ENCODE peak calls at places on chromosome X, in eight cellular contexts. One of them, this sample, is unnamed.

GRCh38 chrX:1388651-1389050 is 3.3 kb downstream of the SLC25A6 start:
- DNase-seq in K562: no peak
- DNase-seq in SHP77: no peak
- DNase-seq in NCI-H1092 treated with DMSO at 0.1 percent for 48 hours: no peak
- DNase-seq in frontal cortex: no peak
- DNase-seq in NCI-H2029: no peak
- DNase-seq in stimulated activated CD8-positive, alpha-beta memory T cell treated with anti-CD3 and anti-CD28 coated beads, Interleukin-7, amount 100 ng/mL, for 1 hour: no peak
- DNase-seq in KG1: no peak
- DNase-seq in this sample: no peak

GRCh38 chrX:13747836-13748235 is 13.3 kb downstream of the OFD1 start:
- DNase-seq in K562: peak
- DNase-seq in SHP77: peak
- DNase-seq in NCI-H2029: peak
- DNase-seq in stimulated activated CD8-positive, alpha-beta memory T cell treated with anti-CD3 and anti-CD28 coated beads, Interleukin-7, amount 100 ng/mL, for 1 hour: no peak
- DNase-seq in NCI-H1092 treated with DMSO at 0.1 percent for 48 hours: peak
- DNase-seq in KG1: no peak
- DNase-seq in frontal cortex: no peak
- DNase-seq in this sample: no peak

GRCh38 chrX:43949669-43950068 is 23.5 kb downstream of the NDP start:
- DNase-seq in NCI-H1092 treated with DMSO at 0.1 percent for 48 hours: peak
- DNase-seq in K562: no peak
- DNase-seq in KG1: no peak
- DNase-seq in stimulated activated CD8-positive, alpha-beta memory T cell treated with anti-CD3 and anti-CD28 coated beads, Interleukin-7, amount 100 ng/mL, for 1 hour: no peak
- DNase-seq in NCI-H2029: no peak
- DNase-seq in frontal cortex: no peak
- DNase-seq in SHP77: peak
- DNase-seq in this sample: no peak

GRCh38 chrX:143476751-143477150 is 40.5 kb downstream of the SPANXN3 start:
- DNase-seq in NCI-H2029: no peak
- DNase-seq in KG1: no peak
- DNase-seq in frontal cortex: no peak
- DNase-seq in SHP77: no peak
- DNase-seq in NCI-H1092 treated with DMSO at 0.1 percent for 48 hours: no peak
- DNase-seq in K562: no peak
- DNase-seq in stimulated activated CD8-positive, alpha-beta memory T cell treated with anti-CD3 and anti-CD28 coated beads, Interleukin-7, amount 100 ng/mL, for 1 hour: no peak
- DNase-seq in this sample: no peak

GRCh38 chrX:134520860-134521390 is 61.0 kb downstream of the HPRT1 start:
- DNase-seq in KG1: peak
- DNase-seq in K562: peak
- DNase-seq in NCI-H2029: peak
- DNase-seq in stimulated activated CD8-positive, alpha-beta memory T cell treated with anti-CD3 and anti-CD28 coated beads, Interleukin-7, amount 100 ng/mL, for 1 hour: no peak
- DNase-seq in SHP77: peak
- DNase-seq in NCI-H1092 treated with DMSO at 0.1 percent for 48 hours: peak
- DNase-seq in frontal cortex: no peak
- DNase-seq in this sample: peak

GRCh38 chrX:103846395-103846794 is 14.3 kb upstream of the RAB9B start:
- DNase-seq in frontal cortex: no peak
- DNase-seq in NCI-H1092 treated with DMSO at 0.1 percent for 48 hours: no peak
- DNase-seq in KG1: no peak
- DNase-seq in stimulated activated CD8-positive, alpha-beta memory T cell treated with anti-CD3 and anti-CD28 coated beads, Interleukin-7, amount 100 ng/mL, for 1 hour: no peak
- DNase-seq in SHP77: no peak
- DNase-seq in K562: no peak
- DNase-seq in NCI-H2029: no peak
- DNase-seq in this sample: no peak

GRCh38 chrX:123340691-123341090 is 156.6 kb downstream of the GRIA3 start:
- DNase-seq in K562: no peak
- DNase-seq in SHP77: no peak
- DNase-seq in NCI-H1092 treated with DMSO at 0.1 percent for 48 hours: no peak
- DNase-seq in NCI-H2029: no peak
- DNase-seq in frontal cortex: no peak
- DNase-seq in stimulated activated CD8-positive, alpha-beta memory T cell treated with anti-CD3 and anti-CD28 coated beads, Interleukin-7, amount 100 ng/mL, for 1 hour: no peak
- DNase-seq in KG1: no peak
- DNase-seq in this sample: no peak

GRCh38 chrX:15310117-15310516 is 5.3 kb downstream of the ASB11 start:
- DNase-seq in NCI-H2029: peak
- DNase-seq in SHP77: no peak
- DNase-seq in NCI-H1092 treated with DMSO at 0.1 percent for 48 hours: peak
- DNase-seq in frontal cortex: no peak
- DNase-seq in K562: no peak
- DNase-seq in KG1: no peak
- DNase-seq in stimulated activated CD8-positive, alpha-beta memory T cell treated with anti-CD3 and anti-CD28 coated beads, Interleukin-7, amount 100 ng/mL, for 1 hour: no peak
- DNase-seq in this sample: no peak

GRCh38 chrX:155048997-155049619 is 21.8 kb downstream of the CMC4 start:
- DNase-seq in KG1: no peak
- DNase-seq in K562: peak
- DNase-seq in stimulated activated CD8-positive, alpha-beta memory T cell treated with anti-CD3 and anti-CD28 coated beads, Interleukin-7, amount 100 ng/mL, for 1 hour: no peak
- DNase-seq in NCI-H1092 treated with DMSO at 0.1 percent for 48 hours: peak
- DNase-seq in SHP77: peak
- DNase-seq in frontal cortex: no peak
- DNase-seq in NCI-H2029: no peak
- DNase-seq in this sample: peak

GRCh38 chrX:259692-260355 is 21.4 kb upstream of the PLCXD1 start:
- DNase-seq in KG1: no peak
- DNase-seq in K562: no peak
- DNase-seq in NCI-H1092 treated with DMSO at 0.1 percent for 48 hours: no peak
- DNase-seq in frontal cortex: no peak
- DNase-seq in NCI-H2029: no peak
- DNase-seq in SHP77: no peak
- DNase-seq in stimulated activated CD8-positive, alpha-beta memory T cell treated with anti-CD3 and anti-CD28 coated beads, Interleukin-7, amount 100 ng/mL, for 1 hour: no peak
- DNase-seq in this sample: no peak

GRCh38 chrX:9897761-9898161 is 69.4 kb upstream of the CLDN34 start:
- DNase-seq in SHP77: no peak
- DNase-seq in KG1: no peak
- DNase-seq in NCI-H2029: no peak
- DNase-seq in stimulated activated CD8-positive, alpha-beta memory T cell treated with anti-CD3 and anti-CD28 coated beads, Interleukin-7, amount 100 ng/mL, for 1 hour: no peak
- DNase-seq in NCI-H1092 treated with DMSO at 0.1 percent for 48 hours: no peak
- DNase-seq in K562: no peak
- DNase-seq in frontal cortex: no peak
- DNase-seq in this sample: no peak

GRCh38 chrX:24026403-24026801 is 584 bp downstream of the KLHL15 start:
- DNase-seq in K562: no peak
- DNase-seq in NCI-H1092 treated with DMSO at 0.1 percent for 48 hours: no peak
- DNase-seq in SHP77: peak
- DNase-seq in stimulated activated CD8-positive, alpha-beta memory T cell treated with anti-CD3 and anti-CD28 coated beads, Interleukin-7, amount 100 ng/mL, for 1 hour: no peak
- DNase-seq in NCI-H2029: no peak
- DNase-seq in KG1: no peak
- DNase-seq in frontal cortex: no peak
- DNase-seq in this sample: no peak

GRCh38 chrX:37943554-37943953 is 62.8 kb upstream of the SYTL5 start:
- DNase-seq in KG1: no peak
- DNase-seq in NCI-H1092 treated with DMSO at 0.1 percent for 48 hours: no peak
- DNase-seq in NCI-H2029: no peak
- DNase-seq in stimulated activated CD8-positive, alpha-beta memory T cell treated with anti-CD3 and anti-CD28 coated beads, Interleukin-7, amount 100 ng/mL, for 1 hour: no peak
- DNase-seq in SHP77: no peak
- DNase-seq in frontal cortex: no peak
- DNase-seq in K562: no peak
- DNase-seq in this sample: no peak

GRCh38 chrX:75335127-75335458 is 61.2 kb downstream of the UPRT start:
- DNase-seq in NCI-H1092 treated with DMSO at 0.1 percent for 48 hours: no peak
- DNase-seq in KG1: no peak
- DNase-seq in K562: no peak
- DNase-seq in stimulated activated CD8-positive, alpha-beta memory T cell treated with anti-CD3 and anti-CD28 coated beads, Interleukin-7, amount 100 ng/mL, for 1 hour: no peak
- DNase-seq in frontal cortex: no peak
- DNase-seq in NCI-H2029: no peak
- DNase-seq in SHP77: no peak
- DNase-seq in this sample: no peak

GRCh38 chrX:107596651-107597050 is 31.7 kb upstream of the PRPS1 start:
- DNase-seq in frontal cortex: no peak
- DNase-seq in NCI-H2029: no peak
- DNase-seq in KG1: no peak
- DNase-seq in K562: no peak
- DNase-seq in SHP77: no peak
- DNase-seq in NCI-H1092 treated with DMSO at 0.1 percent for 48 hours: no peak
- DNase-seq in stimulated activated CD8-positive, alpha-beta memory T cell treated with anti-CD3 and anti-CD28 coated beads, Interleukin-7, amount 100 ng/mL, for 1 hour: no peak
- DNase-seq in this sample: no peak

GRCh38 chrX:69153060-69153730 is 12.1 kb downstream of the PJA1 start:
- DNase-seq in stimulated activated CD8-positive, alpha-beta memory T cell treated with anti-CD3 and anti-CD28 coated beads, Interleukin-7, amount 100 ng/mL, for 1 hour: no peak
- DNase-seq in frontal cortex: peak
- DNase-seq in NCI-H1092 treated with DMSO at 0.1 percent for 48 hours: no peak
- DNase-seq in NCI-H2029: no peak
- DNase-seq in K562: no peak
- DNase-seq in KG1: no peak
- DNase-seq in SHP77: no peak
- DNase-seq in this sample: peak

GRCh38 chrX:4570141-4570540 is 856.7 kb upstream of the PRKX start:
- DNase-seq in SHP77: no peak
- DNase-seq in frontal cortex: no peak
- DNase-seq in NCI-H2029: no peak
- DNase-seq in KG1: no peak
- DNase-seq in stimulated activated CD8-positive, alpha-beta memory T cell treated with anti-CD3 and anti-CD28 coated beads, Interleukin-7, amount 100 ng/mL, for 1 hour: no peak
- DNase-seq in NCI-H1092 treated with DMSO at 0.1 percent for 48 hours: no peak
- DNase-seq in K562: no peak
- DNase-seq in this sample: no peak

GRCh38 chrX:38985375-38985774 is 184.1 kb downstream of the MID1IP1 start:
- DNase-seq in KG1: no peak
- DNase-seq in stimulated activated CD8-positive, alpha-beta memory T cell treated with anti-CD3 and anti-CD28 coated beads, Interleukin-7, amount 100 ng/mL, for 1 hour: no peak
- DNase-seq in frontal cortex: peak
- DNase-seq in K562: peak
- DNase-seq in SHP77: no peak
- DNase-seq in NCI-H2029: no peak
- DNase-seq in NCI-H1092 treated with DMSO at 0.1 percent for 48 hours: peak
- DNase-seq in this sample: peak

GRCh38 chrX:37802028-37802427 is 22.2 kb downstream of the CYBB start:
- DNase-seq in stimulated activated CD8-positive, alpha-beta memory T cell treated with anti-CD3 and anti-CD28 coated beads, Interleukin-7, amount 100 ng/mL, for 1 hour: no peak
- DNase-seq in SHP77: no peak
- DNase-seq in K562: no peak
- DNase-seq in NCI-H2029: no peak
- DNase-seq in frontal cortex: no peak
- DNase-seq in NCI-H1092 treated with DMSO at 0.1 percent for 48 hours: no peak
- DNase-seq in KG1: peak
- DNase-seq in this sample: no peak

GRCh38 chrX:9759340-9759739 is 6.3 kb downstream of the GPR143 start:
- DNase-seq in stimulated activated CD8-positive, alpha-beta memory T cell treated with anti-CD3 and anti-CD28 coated beads, Interleukin-7, amount 100 ng/mL, for 1 hour: no peak
- DNase-seq in NCI-H2029: no peak
- DNase-seq in frontal cortex: no peak
- DNase-seq in KG1: no peak
- DNase-seq in SHP77: no peak
- DNase-seq in K562: no peak
- DNase-seq in NCI-H1092 treated with DMSO at 0.1 percent for 48 hours: no peak
- DNase-seq in this sample: no peak

GRCh38 chrX:154605566-154605965 is 13.5 kb downstream of the CTAG1B start:
- DNase-seq in KG1: no peak
- DNase-seq in K562: no peak
- DNase-seq in SHP77: no peak
- DNase-seq in NCI-H1092 treated with DMSO at 0.1 percent for 48 hours: no peak
- DNase-seq in frontal cortex: no peak
- DNase-seq in stimulated activated CD8-positive, alpha-beta memory T cell treated with anti-CD3 and anti-CD28 coated beads, Interleukin-7, amount 100 ng/mL, for 1 hour: no peak
- DNase-seq in NCI-H2029: no peak
- DNase-seq in this sample: no peak

GRCh38 chrX:2703991-2704369 is 12.9 kb downstream of the CD99 start:
- DNase-seq in KG1: no peak
- DNase-seq in NCI-H2029: no peak
- DNase-seq in frontal cortex: no peak
- DNase-seq in K562: no peak
- DNase-seq in SHP77: no peak
- DNase-seq in stimulated activated CD8-positive, alpha-beta memory T cell treated with anti-CD3 and anti-CD28 coated beads, Interleukin-7, amount 100 ng/mL, for 1 hour: no peak
- DNase-seq in NCI-H1092 treated with DMSO at 0.1 percent for 48 hours: no peak
- DNase-seq in this sample: no peak

GRCh38 chrX:55109304-55109703 is 20.5 kb downstream of the PAGE2 start:
- DNase-seq in NCI-H2029: no peak
- DNase-seq in K562: no peak
- DNase-seq in stimulated activated CD8-positive, alpha-beta memory T cell treated with anti-CD3 and anti-CD28 coated beads, Interleukin-7, amount 100 ng/mL, for 1 hour: no peak
- DNase-seq in KG1: no peak
- DNase-seq in NCI-H1092 treated with DMSO at 0.1 percent for 48 hours: no peak
- DNase-seq in frontal cortex: no peak
- DNase-seq in SHP77: no peak
- DNase-seq in this sample: no peak

GRCh38 chrX:11427082-11428033 is 134.1 kb downstream of the AMELX start:
- DNase-seq in KG1: no peak
- DNase-seq in NCI-H2029: no peak
- DNase-seq in NCI-H1092 treated with DMSO at 0.1 percent for 48 hours: no peak
- DNase-seq in SHP77: no peak
- DNase-seq in frontal cortex: no peak
- DNase-seq in K562: peak
- DNase-seq in stimulated activated CD8-positive, alpha-beta memory T cell treated with anti-CD3 and anti-CD28 coated beads, Interleukin-7, amount 100 ng/mL, for 1 hour: no peak
- DNase-seq in this sample: no peak

GRCh38 chrX:54808109-54808604 is 612 bp downstream of the MAGED2 start:
- DNase-seq in NCI-H1092 treated with DMSO at 0.1 percent for 48 hours: peak
- DNase-seq in NCI-H2029: peak
- DNase-seq in stimulated activated CD8-positive, alpha-beta memory T cell treated with anti-CD3 and anti-CD28 coated beads, Interleukin-7, amount 100 ng/mL, for 1 hour: no peak
- DNase-seq in K562: peak
- DNase-seq in SHP77: peak
- DNase-seq in frontal cortex: peak
- DNase-seq in KG1: no peak
- DNase-seq in this sample: peak

GRCh38 chrX:101759000-101759399 is 99.3 kb upstream of the ARMCX2 start:
- DNase-seq in K562: peak
- DNase-seq in stimulated activated CD8-positive, alpha-beta memory T cell treated with anti-CD3 and anti-CD28 coated beads, Interleukin-7, amount 100 ng/mL, for 1 hour: no peak
- DNase-seq in SHP77: no peak
- DNase-seq in KG1: peak
- DNase-seq in frontal cortex: no peak
- DNase-seq in NCI-H2029: no peak
- DNase-seq in NCI-H1092 treated with DMSO at 0.1 percent for 48 hours: peak
- DNase-seq in this sample: no peak

GRCh38 chrX:21490341-21490740 is 116.1 kb downstream of the CNKSR2 start:
- DNase-seq in SHP77: no peak
- DNase-seq in frontal cortex: no peak
- DNase-seq in NCI-H1092 treated with DMSO at 0.1 percent for 48 hours: peak
- DNase-seq in K562: no peak
- DNase-seq in stimulated activated CD8-positive, alpha-beta memory T cell treated with anti-CD3 and anti-CD28 coated beads, Interleukin-7, amount 100 ng/mL, for 1 hour: no peak
- DNase-seq in KG1: no peak
- DNase-seq in NCI-H2029: peak
- DNase-seq in this sample: no peak